ENCODE peak calls at places on chromosomes 2 and 18, in seven cellular contexts. One of them, this sample, is unnamed.

GRCh38 chr2:131543385-131543891 is 15.8 kb downstream of the CCDC74A start:
- DNase-seq in activated CD4-positive, CD25-positive, alpha-beta regulatory T cell: no peak
- DNase-seq in dermis blood vessel endothelial cell: no peak
- DNase-seq in iris pigment epithelial cell: no peak
- DNase-seq in T-cell: no peak
- DNase-seq in stimulated activated CD8-positive, alpha-beta memory T cell treated with anti-CD3 and anti-CD28 coated beads, Interleukin-12 subunit alpha, Interleukin-12 subunit beta, amount 100 ng/mL, for 4 hours: no peak
- DNase-seq in activated CD4-positive, alpha-beta memory T cell treated with anti-CD3 and anti-CD28 coated beads, Interleukin-2, amount 10 ng/mL, durations not matched to agents 7 days and 5 days: no peak
- DNase-seq in this sample: no peak

GRCh38 chr2:61620244-61621159 is 82.3 kb upstream of the XPO1 start:
- DNase-seq in activated CD4-positive, CD25-positive, alpha-beta regulatory T cell: no peak
- DNase-seq in dermis blood vessel endothelial cell: peak
- DNase-seq in iris pigment epithelial cell: peak
- DNase-seq in T-cell: no peak
- DNase-seq in stimulated activated CD8-positive, alpha-beta memory T cell treated with anti-CD3 and anti-CD28 coated beads, Interleukin-12 subunit alpha, Interleukin-12 subunit beta, amount 100 ng/mL, for 4 hours: no peak
- DNase-seq in activated CD4-positive, alpha-beta memory T cell treated with anti-CD3 and anti-CD28 coated beads, Interleukin-2, amount 10 ng/mL, durations not matched to agents 7 days and 5 days: no peak
- DNase-seq in this sample: peak

GRCh38 chr2:88159955-88160415 is 10.2 kb upstream of the THNSL2 start:
- DNase-seq in activated CD4-positive, CD25-positive, alpha-beta regulatory T cell: no peak
- DNase-seq in dermis blood vessel endothelial cell: peak
- DNase-seq in iris pigment epithelial cell: peak
- DNase-seq in T-cell: peak
- DNase-seq in stimulated activated CD8-positive, alpha-beta memory T cell treated with anti-CD3 and anti-CD28 coated beads, Interleukin-12 subunit alpha, Interleukin-12 subunit beta, amount 100 ng/mL, for 4 hours: no peak
- DNase-seq in activated CD4-positive, alpha-beta memory T cell treated with anti-CD3 and anti-CD28 coated beads, Interleukin-2, amount 10 ng/mL, durations not matched to agents 7 days and 5 days: peak
- DNase-seq in this sample: peak

GRCh38 chr2:232697807-232698110 is 628 bp downstream of the GIGYF2 start:
- DNase-seq in activated CD4-positive, CD25-positive, alpha-beta regulatory T cell: no peak
- DNase-seq in dermis blood vessel endothelial cell: no peak
- DNase-seq in iris pigment epithelial cell: no peak
- DNase-seq in T-cell: no peak
- DNase-seq in stimulated activated CD8-positive, alpha-beta memory T cell treated with anti-CD3 and anti-CD28 coated beads, Interleukin-12 subunit alpha, Interleukin-12 subunit beta, amount 100 ng/mL, for 4 hours: no peak
- DNase-seq in activated CD4-positive, alpha-beta memory T cell treated with anti-CD3 and anti-CD28 coated beads, Interleukin-2, amount 10 ng/mL, durations not matched to agents 7 days and 5 days: peak
- DNase-seq in this sample: no peak

GRCh38 chr18:61694236-61694635 is 198.6 kb downstream of the RNF152 start:
- DNase-seq in activated CD4-positive, CD25-positive, alpha-beta regulatory T cell: no peak
- DNase-seq in dermis blood vessel endothelial cell: peak
- DNase-seq in iris pigment epithelial cell: no peak
- DNase-seq in T-cell: no peak
- DNase-seq in stimulated activated CD8-positive, alpha-beta memory T cell treated with anti-CD3 and anti-CD28 coated beads, Interleukin-12 subunit alpha, Interleukin-12 subunit beta, amount 100 ng/mL, for 4 hours: no peak
- DNase-seq in activated CD4-positive, alpha-beta memory T cell treated with anti-CD3 and anti-CD28 coated beads, Interleukin-2, amount 10 ng/mL, durations not matched to agents 7 days and 5 days: no peak
- DNase-seq in this sample: no peak

GRCh38 chr2:105090091-105090490 is 52.2 kb downstream of the MRPS9 start:
- DNase-seq in activated CD4-positive, CD25-positive, alpha-beta regulatory T cell: no peak
- DNase-seq in dermis blood vessel endothelial cell: no peak
- DNase-seq in iris pigment epithelial cell: no peak
- DNase-seq in T-cell: no peak
- DNase-seq in stimulated activated CD8-positive, alpha-beta memory T cell treated with anti-CD3 and anti-CD28 coated beads, Interleukin-12 subunit alpha, Interleukin-12 subunit beta, amount 100 ng/mL, for 4 hours: no peak
- DNase-seq in activated CD4-positive, alpha-beta memory T cell treated with anti-CD3 and anti-CD28 coated beads, Interleukin-2, amount 10 ng/mL, durations not matched to agents 7 days and 5 days: no peak
- DNase-seq in this sample: no peak

GRCh38 chr2:142041105-142041504 is 89.7 kb downstream of the LRP1B start:
- DNase-seq in activated CD4-positive, CD25-positive, alpha-beta regulatory T cell: no peak
- DNase-seq in dermis blood vessel endothelial cell: no peak
- DNase-seq in iris pigment epithelial cell: peak
- DNase-seq in T-cell: no peak
- DNase-seq in stimulated activated CD8-positive, alpha-beta memory T cell treated with anti-CD3 and anti-CD28 coated beads, Interleukin-12 subunit alpha, Interleukin-12 subunit beta, amount 100 ng/mL, for 4 hours: no peak
- DNase-seq in activated CD4-positive, alpha-beta memory T cell treated with anti-CD3 and anti-CD28 coated beads, Interleukin-2, amount 10 ng/mL, durations not matched to agents 7 days and 5 days: no peak
- DNase-seq in this sample: no peak

GRCh38 chr2:173195100-173195499 is 119.5 kb downstream of the MAP3K20 start:
- DNase-seq in activated CD4-positive, CD25-positive, alpha-beta regulatory T cell: no peak
- DNase-seq in dermis blood vessel endothelial cell: no peak
- DNase-seq in iris pigment epithelial cell: no peak
- DNase-seq in T-cell: no peak
- DNase-seq in stimulated activated CD8-positive, alpha-beta memory T cell treated with anti-CD3 and anti-CD28 coated beads, Interleukin-12 subunit alpha, Interleukin-12 subunit beta, amount 100 ng/mL, for 4 hours: no peak
- DNase-seq in activated CD4-positive, alpha-beta memory T cell treated with anti-CD3 and anti-CD28 coated beads, Interleukin-2, amount 10 ng/mL, durations not matched to agents 7 days and 5 days: no peak
- DNase-seq in this sample: no peak

GRCh38 chr2:206981739-206982336 is 42.5 kb downstream of the CPO start:
- DNase-seq in activated CD4-positive, CD25-positive, alpha-beta regulatory T cell: no peak
- DNase-seq in dermis blood vessel endothelial cell: peak
- DNase-seq in iris pigment epithelial cell: peak
- DNase-seq in T-cell: peak
- DNase-seq in stimulated activated CD8-positive, alpha-beta memory T cell treated with anti-CD3 and anti-CD28 coated beads, Interleukin-12 subunit alpha, Interleukin-12 subunit beta, amount 100 ng/mL, for 4 hours: no peak
- DNase-seq in activated CD4-positive, alpha-beta memory T cell treated with anti-CD3 and anti-CD28 coated beads, Interleukin-2, amount 10 ng/mL, durations not matched to agents 7 days and 5 days: peak
- DNase-seq in this sample: peak

This sample was measured in fibroblast of villous mesenchyme.